ENCODE peak calls at places on chromosomes 3 and 15, in seven cellular contexts. One of them, this sample, is unnamed. For H3K36me3 and H3K4me1, the result is how much of the 10 kb centered on the place peaks cover.

GRCh38 chr3:113241292-113242033 is 30.1 kb downstream of the BOC start:
- DNase-seq in SJSA1: no peak
- DNase-seq in iPS DF 6.9: peak
- DNase-seq in heart left ventricle: no peak
- DNase-seq in uterus: peak
- DNase-seq in SK-N-SH: peak
- DNase-seq in A673: peak
- DNase-seq in this sample: no peak

GRCh38 chr3:134352031-134352671 is 22.1 kb downstream of the AMOTL2 start:
- DNase-seq in SK-N-SH: no peak
- DNase-seq in iPS DF 6.9: no peak
- DNase-seq in heart left ventricle: peak
- DNase-seq in A673: no peak
- DNase-seq in uterus: no peak
- DNase-seq in SJSA1: no peak
- DNase-seq in this sample: peak

GRCh38 chr3:93843981-93844380 is 129.7 kb downstream of the PROS1 start:
- DNase-seq in uterus: no peak
- DNase-seq in SJSA1: peak
- DNase-seq in SK-N-SH: no peak
- DNase-seq in iPS DF 6.9: no peak
- DNase-seq in A673: peak
- DNase-seq in heart left ventricle: no peak
- DNase-seq in this sample: no peak

GRCh38 chr3:23821858-23822257 is 16.1 kb downstream of the UBE2E1 start:
- DNase-seq in uterus: no peak
- DNase-seq in SK-N-SH: no peak
- DNase-seq in A673: no peak
- DNase-seq in iPS DF 6.9: no peak
- DNase-seq in heart left ventricle: no peak
- DNase-seq in SJSA1: no peak
- DNase-seq in this sample: no peak

GRCh38 chr15:34336947-34337556 is 529 bp downstream of the SLC12A6 start:
- DNase-seq in SK-N-SH: no peak
- DNase-seq in uterus: no peak
- DNase-seq in A673: no peak
- DNase-seq in SJSA1: no peak
- DNase-seq in heart left ventricle: no peak
- DNase-seq in iPS DF 6.9: no peak
- DNase-seq in this sample: no peak

GRCh38 chr3:169298247-169298992 is 365.1 kb downstream of the MECOM start:
- DNase-seq in iPS DF 6.9: no peak
- DNase-seq in SJSA1: no peak
- DNase-seq in A673: no peak
- DNase-seq in SK-N-SH: no peak
- DNase-seq in uterus: no peak
- DNase-seq in heart left ventricle: no peak
- DNase-seq in this sample: no peak

GRCh38 chr3:190621971-190622370 is 108.1 kb downstream of the IL1RAP start:
- DNase-seq in heart left ventricle: no peak
- DNase-seq in SK-N-SH: no peak
- DNase-seq in iPS DF 6.9: no peak
- DNase-seq in SJSA1: no peak
- DNase-seq in uterus: no peak
- DNase-seq in A673: no peak
- DNase-seq in this sample: no peak

GRCh38 chr3:192887701-192888100 is 30.0 kb downstream of the MB21D2 start:
- DNase-seq in SK-N-SH: no peak
- DNase-seq in SJSA1: no peak
- DNase-seq in uterus: no peak
- DNase-seq in heart left ventricle: no peak
- DNase-seq in iPS DF 6.9: no peak
- DNase-seq in A673: no peak
- DNase-seq in this sample: no peak

GRCh38 chr3:177499779-177500423 is 302.6 kb upstream of the TBL1XR1 start:
- DNase-seq in SK-N-SH: no peak
- DNase-seq in uterus: no peak
- DNase-seq in A673: no peak
- DNase-seq in SJSA1: no peak
- DNase-seq in heart left ventricle: no peak
- DNase-seq in iPS DF 6.9: no peak
- DNase-seq in this sample: no peak

GRCh38 chr15:88018865-88019626 is 237.5 kb downstream of the NTRK3 start:
- DNase-seq in SK-N-SH: no peak
- DNase-seq in heart left ventricle: no peak
- DNase-seq in uterus: no peak
- DNase-seq in SJSA1: no peak
- DNase-seq in A673: no peak
- DNase-seq in iPS DF 6.9: no peak
- DNase-seq in this sample: no peak

GRCh38 chr15:89093509-89093908 is 5.3 kb downstream of the ABHD2 start:
- DNase-seq in SJSA1: no peak
- DNase-seq in SK-N-SH: no peak
- DNase-seq in A673: no peak
- DNase-seq in iPS DF 6.9: no peak
- DNase-seq in heart left ventricle: no peak
- DNase-seq in uterus: no peak
- DNase-seq in this sample: no peak

GRCh38 chr3:65595997-65596300 is 442.8 kb downstream of the MAGI1 start:
- DNase-seq in iPS DF 6.9: no peak
- DNase-seq in SK-N-SH: no peak
- DNase-seq in uterus: no peak
- DNase-seq in A673: no peak
- DNase-seq in SJSA1: no peak
- DNase-seq in heart left ventricle: no peak
- DNase-seq in this sample: no peak

GRCh38 chr3:73442152-73442551 is 182.6 kb downstream of the PDZRN3 start:
- DNase-seq in SJSA1: no peak
- DNase-seq in SK-N-SH: no peak
- DNase-seq in uterus: no peak
- DNase-seq in heart left ventricle: no peak
- DNase-seq in iPS DF 6.9: no peak
- DNase-seq in A673: no peak
- DNase-seq in this sample: no peak

GRCh38 chr15:51314391-51315337 is 23.7 kb downstream of the CYP19A1 start:
- DNase-seq in uterus: no peak
- DNase-seq in A673: no peak
- DNase-seq in heart left ventricle: no peak
- DNase-seq in SJSA1: no peak
- DNase-seq in iPS DF 6.9: no peak
- DNase-seq in SK-N-SH: no peak
- DNase-seq in this sample: no peak

GRCh38 chr15:51313644-51314280 is 24.6 kb downstream of the CYP19A1 start:
- DNase-seq in A673: no peak
- DNase-seq in uterus: no peak
- DNase-seq in iPS DF 6.9: no peak
- DNase-seq in SJSA1: no peak
- DNase-seq in heart left ventricle: no peak
- DNase-seq in SK-N-SH: no peak
- DNase-seq in this sample: no peak

GRCh38 chr15:51312132-51312531 is 26.3 kb downstream of the CYP19A1 start:
- DNase-seq in SK-N-SH: no peak
- DNase-seq in heart left ventricle: no peak
- DNase-seq in A673: no peak
- DNase-seq in SJSA1: no peak
- DNase-seq in uterus: no peak
- DNase-seq in iPS DF 6.9: no peak
- DNase-seq in this sample: no peak

GRCh38 chr15:51311510-51311909 is 26.9 kb downstream of the CYP19A1 start:
- DNase-seq in A673: no peak
- DNase-seq in iPS DF 6.9: no peak
- DNase-seq in SJSA1: no peak
- DNase-seq in heart left ventricle: no peak
- DNase-seq in uterus: no peak
- DNase-seq in SK-N-SH: no peak
- DNase-seq in this sample: no peak

DNA sequence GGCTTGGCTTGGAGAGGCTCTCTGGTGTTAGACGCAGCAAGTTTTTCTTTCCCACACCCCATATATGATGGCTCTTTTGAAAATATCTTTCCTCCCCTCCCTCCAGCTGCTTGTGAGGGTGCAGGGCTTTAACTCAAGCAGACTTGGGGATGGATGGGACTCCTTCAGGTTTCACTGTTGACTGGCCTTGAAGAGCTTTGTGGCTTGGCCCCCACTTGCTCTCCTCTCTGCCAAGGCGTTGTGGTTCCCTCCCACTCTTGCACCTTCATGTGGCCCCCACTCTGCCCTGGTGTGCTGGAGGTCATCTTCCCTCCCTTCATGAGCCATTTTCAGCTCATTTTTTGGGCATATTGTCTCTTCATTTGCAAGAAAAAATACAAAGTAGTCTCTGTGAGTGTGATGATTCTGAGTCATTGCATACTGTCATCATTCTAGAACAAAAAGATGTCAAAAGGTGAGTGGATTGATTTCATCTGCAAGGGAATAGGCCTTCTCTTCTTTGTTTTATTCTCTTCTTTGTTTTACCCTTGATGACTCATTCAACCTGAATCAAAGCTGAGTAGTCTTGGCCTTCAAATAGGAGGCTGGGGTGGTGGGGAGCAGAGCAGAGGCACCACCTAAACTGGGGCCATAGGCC is 25.5 kb downstream of the CYP19A1 start:
- DNase-seq in SJSA1: no peak
- DNase-seq in SK-N-SH: no peak
- DNase-seq in uterus: no peak
- DNase-seq in iPS DF 6.9: no peak
- DNase-seq in A673: no peak
- DNase-seq in heart left ventricle: no peak
- DNase-seq in this sample: no peak
- H3K36me3 ChIP-seq in SJSA1: under half
- H3K36me3 ChIP-seq in SK-N-SH: under half
- H3K36me3 ChIP-seq in uterus: under half
- H3K36me3 ChIP-seq in iPS DF 6.9: under half
- H3K36me3 ChIP-seq in A673: under half
- H3K36me3 ChIP-seq in heart left ventricle: under half
- H3K36me3 ChIP-seq in this sample: under half

GRCh38 chr15:63045438-63046278 is 3.1 kb downstream of the TPM1 start:
- DNase-seq in iPS DF 6.9: no peak
- DNase-seq in A673: peak
- DNase-seq in SJSA1: no peak
- DNase-seq in SK-N-SH: no peak
- DNase-seq in heart left ventricle: no peak
- DNase-seq in uterus: no peak
- DNase-seq in this sample: no peak

GRCh38 chr15:63043391-63044076 is 987 bp downstream of the TPM1 start:
- DNase-seq in iPS DF 6.9: no peak
- DNase-seq in heart left ventricle: peak
- DNase-seq in SJSA1: no peak
- DNase-seq in SK-N-SH: peak
- DNase-seq in A673: no peak
- DNase-seq in uterus: peak
- DNase-seq in this sample: peak

GRCh38 chr15:63042879-63043340 is 363 bp downstream of the TPM1 start:
- DNase-seq in iPS DF 6.9: no peak
- DNase-seq in SJSA1: no peak
- DNase-seq in uterus: no peak
- DNase-seq in heart left ventricle: peak
- DNase-seq in A673: no peak
- DNase-seq in SK-N-SH: peak
- DNase-seq in this sample: peak

GRCh38 chr15:63044645-63045437 is 2.3 kb downstream of the TPM1 start:
- DNase-seq in iPS DF 6.9: no peak
- DNase-seq in A673: no peak
- DNase-seq in SJSA1: peak
- DNase-seq in uterus: peak
- DNase-seq in heart left ventricle: peak
- DNase-seq in SK-N-SH: no peak
- DNase-seq in this sample: no peak

DNA sequence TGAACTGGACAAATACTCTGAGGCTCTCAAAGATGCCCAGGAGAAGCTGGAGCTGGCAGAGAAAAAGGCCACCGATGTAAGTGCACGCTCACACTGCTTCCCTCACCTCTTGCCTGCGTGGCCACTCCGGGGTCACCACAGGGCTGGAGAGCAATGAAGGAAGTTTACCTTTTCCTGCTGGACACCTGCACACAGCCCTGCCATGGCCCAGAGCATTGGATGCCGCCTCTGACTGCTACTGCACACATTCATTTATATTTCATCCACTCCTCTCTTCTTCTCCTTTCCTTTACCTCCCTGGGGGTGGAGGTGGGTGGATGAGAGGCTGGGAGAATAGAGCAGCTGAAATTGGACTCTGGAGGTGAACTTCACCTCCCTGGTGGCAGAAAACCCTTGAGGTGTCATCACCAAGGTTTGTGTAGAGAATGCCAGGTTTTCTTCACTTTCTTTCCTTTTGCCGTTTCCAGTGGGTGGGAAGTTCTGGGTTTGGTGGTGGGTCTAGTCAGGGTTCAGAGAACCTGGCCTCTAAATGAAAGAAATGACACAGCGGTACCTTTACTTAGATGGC is 1.6 kb downstream of the TPM1 start:
- DNase-seq in SJSA1: no peak
- DNase-seq in A673: no peak
- DNase-seq in iPS DF 6.9: no peak
- DNase-seq in uterus: no peak
- DNase-seq in SK-N-SH: no peak
- DNase-seq in heart left ventricle: no peak
- DNase-seq in this sample: no peak
- H3K4me3 ChIP-seq in SJSA1: peak
- H3K4me3 ChIP-seq in A673: peak
- H3K4me3 ChIP-seq in iPS DF 6.9: peak
- H3K4me3 ChIP-seq in uterus: peak
- H3K4me3 ChIP-seq in SK-N-SH: peak
- H3K4me3 ChIP-seq in heart left ventricle: peak
- H3K4me3 ChIP-seq in this sample: peak

DNA sequence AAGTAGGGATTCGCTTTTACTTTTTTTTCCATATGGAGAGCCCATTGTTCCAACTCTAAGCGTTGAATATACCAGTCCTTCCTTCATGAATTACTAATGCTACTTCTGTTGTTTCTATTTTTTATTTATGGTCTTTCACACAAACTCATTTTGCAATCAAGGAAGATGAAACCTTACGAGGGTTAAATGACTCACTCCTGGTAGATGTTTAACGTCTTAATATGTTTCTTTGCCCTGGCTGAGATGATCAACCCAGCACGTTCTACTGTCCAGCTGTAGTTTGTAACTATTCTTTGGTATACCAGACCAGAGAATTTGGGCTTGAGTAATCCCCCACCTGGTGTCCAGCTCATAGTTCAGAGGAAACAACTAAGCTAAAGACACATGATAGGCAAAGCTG is 23.1 kb downstream of the CDCP1 start:
- DNase-seq in uterus: peak
- DNase-seq in SK-N-SH: no peak
- DNase-seq in heart left ventricle: no peak
- DNase-seq in SJSA1: no peak
- DNase-seq in A673: no peak
- DNase-seq in iPS DF 6.9: no peak
- DNase-seq in this sample: no peak
- H3K4me1 ChIP-seq in uterus: under half
- H3K4me1 ChIP-seq in SK-N-SH: under half
- H3K4me1 ChIP-seq in heart left ventricle: under half
- H3K4me1 ChIP-seq in SJSA1: under half
- H3K4me1 ChIP-seq in A673: under half
- H3K4me1 ChIP-seq in iPS DF 6.9: under half
- H3K4me1 ChIP-seq in this sample: under half

DNA sequence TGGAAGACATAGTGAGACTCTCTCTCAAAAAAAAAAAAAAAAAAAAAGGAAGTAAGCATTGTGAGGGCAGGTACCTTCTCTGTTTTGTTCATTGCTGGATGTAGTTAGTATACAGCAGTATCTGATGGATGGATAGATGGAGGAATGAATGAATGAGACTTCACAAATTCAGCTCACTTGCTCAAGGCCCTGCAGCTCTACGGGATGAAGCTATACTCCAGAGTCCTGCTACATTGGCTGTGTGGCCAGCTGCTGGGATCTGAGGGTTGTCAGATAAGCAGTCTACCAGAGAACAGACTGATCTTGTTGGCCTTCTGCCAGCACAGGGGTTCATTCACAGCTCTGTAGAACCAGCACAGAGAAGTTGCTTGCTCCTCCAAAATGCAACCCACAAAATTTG is 35.0 kb downstream of the MLH1 start:
- DNase-seq in heart left ventricle: peak
- DNase-seq in SJSA1: no peak
- DNase-seq in iPS DF 6.9: no peak
- DNase-seq in uterus: peak
- DNase-seq in SK-N-SH: peak
- DNase-seq in A673: peak
- DNase-seq in this sample: no peak
- H3K36me3 ChIP-seq in heart left ventricle: under half
- H3K36me3 ChIP-seq in SJSA1: half or more
- H3K36me3 ChIP-seq in iPS DF 6.9: under half
- H3K36me3 ChIP-seq in uterus: under half
- H3K36me3 ChIP-seq in SK-N-SH: half or more
- H3K36me3 ChIP-seq in A673: half or more
- H3K36me3 ChIP-seq in this sample: half or more

This sample was measured in upper lobe of right lung.